ENCODE peak calls at places on chromosomes 6 and 20, in six cellular contexts. One of them, this sample, is unnamed.

GRCh38 chr6:148203970-148204369 is 138.7 kb upstream of the SASH1 start:
- DNase-seq in GM06990: peak
- DNase-seq in testis: no peak
- DNase-seq in dermis blood vessel endothelial cell: no peak
- DNase-seq in NCI-H1105 treated with DMSO at 0.1 percent for 48 hours: no peak
- DNase-seq in endodermal cell: no peak
- DNase-seq in this sample: no peak

GRCh38 chr6:44064089-44064947 is 62.9 kb downstream of the MRPL14 start:
- DNase-seq in endodermal cell: no peak
- DNase-seq in testis: peak
- DNase-seq in NCI-H1105 treated with DMSO at 0.1 percent for 48 hours: no peak
- DNase-seq in dermis blood vessel endothelial cell: peak
- DNase-seq in GM06990: no peak
- DNase-seq in this sample: peak

GRCh38 chr6:42339991-42340401 is 111.7 kb downstream of the TRERF1 start:
- DNase-seq in testis: no peak
- DNase-seq in GM06990: peak
- DNase-seq in dermis blood vessel endothelial cell: no peak
- DNase-seq in NCI-H1105 treated with DMSO at 0.1 percent for 48 hours: no peak
- DNase-seq in endodermal cell: peak
- DNase-seq in this sample: no peak

GRCh38 chr6:160355001-160355400 is 6.8 kb downstream of the SLC22A3 start:
- DNase-seq in GM06990: no peak
- DNase-seq in NCI-H1105 treated with DMSO at 0.1 percent for 48 hours: no peak
- DNase-seq in dermis blood vessel endothelial cell: no peak
- DNase-seq in testis: no peak
- DNase-seq in endodermal cell: no peak
- DNase-seq in this sample: no peak

GRCh38 chr6:79134699-79135474 is 56.8 kb upstream of the PHIP start:
- DNase-seq in dermis blood vessel endothelial cell: no peak
- DNase-seq in NCI-H1105 treated with DMSO at 0.1 percent for 48 hours: peak
- DNase-seq in endodermal cell: no peak
- DNase-seq in testis: peak
- DNase-seq in GM06990: no peak
- DNase-seq in this sample: no peak

GRCh38 chr6:27332692-27333641 is 20.9 kb upstream of the POM121L2 start:
- DNase-seq in GM06990: peak
- DNase-seq in NCI-H1105 treated with DMSO at 0.1 percent for 48 hours: peak
- DNase-seq in testis: peak
- DNase-seq in endodermal cell: peak
- DNase-seq in dermis blood vessel endothelial cell: peak
- DNase-seq in this sample: peak

GRCh38 chr6:81727876-81728517 is 24.5 kb downstream of the TENT5A start:
- DNase-seq in testis: no peak
- DNase-seq in endodermal cell: no peak
- DNase-seq in GM06990: peak
- DNase-seq in NCI-H1105 treated with DMSO at 0.1 percent for 48 hours: no peak
- DNase-seq in dermis blood vessel endothelial cell: no peak
- DNase-seq in this sample: no peak

GRCh38 chr20:9344080-9344920 is 170.1 kb upstream of the LAMP5 start:
- DNase-seq in dermis blood vessel endothelial cell: peak
- DNase-seq in GM06990: no peak
- DNase-seq in NCI-H1105 treated with DMSO at 0.1 percent for 48 hours: no peak
- DNase-seq in testis: peak
- DNase-seq in endodermal cell: no peak
- DNase-seq in this sample: no peak

GRCh38 chr6:107479089-107479690 is 10.7 kb upstream of the SOBP start:
- DNase-seq in dermis blood vessel endothelial cell: no peak
- DNase-seq in GM06990: no peak
- DNase-seq in endodermal cell: no peak
- DNase-seq in testis: no peak
- DNase-seq in NCI-H1105 treated with DMSO at 0.1 percent for 48 hours: no peak
- DNase-seq in this sample: no peak

GRCh38 chr6:138662474-138662873 is 111.1 kb upstream of the CCDC28A start:
- DNase-seq in NCI-H1105 treated with DMSO at 0.1 percent for 48 hours: no peak
- DNase-seq in dermis blood vessel endothelial cell: peak
- DNase-seq in endodermal cell: no peak
- DNase-seq in testis: no peak
- DNase-seq in GM06990: no peak
- DNase-seq in this sample: no peak

GRCh38 chr6:163438940-163439335 is 24.4 kb downstream of the QKI start:
- DNase-seq in NCI-H1105 treated with DMSO at 0.1 percent for 48 hours: peak
- DNase-seq in dermis blood vessel endothelial cell: peak
- DNase-seq in testis: peak
- DNase-seq in endodermal cell: no peak
- DNase-seq in GM06990: no peak
- DNase-seq in this sample: no peak

GRCh38 chr6:151136141-151136755 is 103.5 kb upstream of the AKAP12 start:
- DNase-seq in dermis blood vessel endothelial cell: no peak
- DNase-seq in testis: peak
- DNase-seq in endodermal cell: peak
- DNase-seq in GM06990: no peak
- DNase-seq in NCI-H1105 treated with DMSO at 0.1 percent for 48 hours: no peak
- DNase-seq in this sample: no peak

GRCh38 chr6:20875369-20875963 is 341.2 kb downstream of the CDKAL1 start:
- DNase-seq in endodermal cell: no peak
- DNase-seq in NCI-H1105 treated with DMSO at 0.1 percent for 48 hours: peak
- DNase-seq in testis: peak
- DNase-seq in GM06990: no peak
- DNase-seq in dermis blood vessel endothelial cell: peak
- DNase-seq in this sample: peak

GRCh38 chr20:42159794-42160193 is 541.6 kb upstream of the CHD6 start:
- DNase-seq in GM06990: no peak
- DNase-seq in endodermal cell: no peak
- DNase-seq in testis: no peak
- DNase-seq in NCI-H1105 treated with DMSO at 0.1 percent for 48 hours: no peak
- DNase-seq in dermis blood vessel endothelial cell: no peak
- DNase-seq in this sample: no peak

GRCh38 chr6:41342241-41342640 is 6.8 kb downstream of the NCR2 start:
- DNase-seq in NCI-H1105 treated with DMSO at 0.1 percent for 48 hours: no peak
- DNase-seq in GM06990: no peak
- DNase-seq in testis: no peak
- DNase-seq in dermis blood vessel endothelial cell: no peak
- DNase-seq in endodermal cell: no peak
- DNase-seq in this sample: no peak

GRCh38 chr20:64053841-64054661 is 4.6 kb upstream of the SOX18 start:
- DNase-seq in NCI-H1105 treated with DMSO at 0.1 percent for 48 hours: no peak
- DNase-seq in GM06990: no peak
- DNase-seq in endodermal cell: peak
- DNase-seq in dermis blood vessel endothelial cell: peak
- DNase-seq in testis: no peak
- DNase-seq in this sample: peak

GRCh38 chr6:127880452-127880851 is 20.4 kb downstream of the THEMIS start:
- DNase-seq in dermis blood vessel endothelial cell: no peak
- DNase-seq in NCI-H1105 treated with DMSO at 0.1 percent for 48 hours: peak
- DNase-seq in GM06990: no peak
- DNase-seq in testis: no peak
- DNase-seq in endodermal cell: no peak
- DNase-seq in this sample: no peak

GRCh38 chr6:104929348-104929747 is 27.6 kb upstream of the LIN28B start:
- DNase-seq in dermis blood vessel endothelial cell: no peak
- DNase-seq in GM06990: no peak
- DNase-seq in testis: no peak
- DNase-seq in NCI-H1105 treated with DMSO at 0.1 percent for 48 hours: no peak
- DNase-seq in endodermal cell: no peak
- DNase-seq in this sample: no peak

GRCh38 chr6:25370175-25371036 is 91.2 kb downstream of the CARMIL1 start:
- DNase-seq in GM06990: no peak
- DNase-seq in dermis blood vessel endothelial cell: no peak
- DNase-seq in testis: no peak
- DNase-seq in endodermal cell: no peak
- DNase-seq in NCI-H1105 treated with DMSO at 0.1 percent for 48 hours: no peak
- DNase-seq in this sample: no peak

This sample was measured in H7.